ENCODE peak calls at places on chromosome 20, in ten cellular contexts. One of them, this sample, is unnamed.

GRCh38 chr20:40676870-40677269 is 12.2 kb downstream of the MAFB start:
- DNase-seq in activated CD4-positive, alpha-beta T cell treated with anti-CD3 and anti-CD28 coated beads, Interleukin-2, amount 50 U/mL, for 1 hour: no peak
- DNase-seq in PC-3: no peak
- DNase-seq in HT-29: no peak
- DNase-seq in prostate gland: no peak
- DNase-seq in amniotic stem cell: no peak
- DNase-seq in mucosa of gallbladder: no peak
- DNase-seq in A549: no peak
- DNase-seq in LoVo: no peak
- DNase-seq in SHP77: no peak
- DNase-seq in this sample: no peak

GRCh38 chr20:53884859-53885654 is 185.3 kb downstream of the BCAS1 start:
- DNase-seq in LoVo: no peak
- DNase-seq in mucosa of gallbladder: no peak
- DNase-seq in activated CD4-positive, alpha-beta T cell treated with anti-CD3 and anti-CD28 coated beads, Interleukin-2, amount 50 U/mL, for 1 hour: no peak
- DNase-seq in A549: no peak
- DNase-seq in HT-29: no peak
- DNase-seq in PC-3: peak
- DNase-seq in SHP77: no peak
- DNase-seq in amniotic stem cell: no peak
- DNase-seq in prostate gland: no peak
- DNase-seq in this sample: no peak

GRCh38 chr20:44008806-44009678 is 94.4 kb downstream of the TOX2 start:
- DNase-seq in prostate gland: no peak
- DNase-seq in SHP77: no peak
- DNase-seq in PC-3: peak
- DNase-seq in LoVo: peak
- DNase-seq in amniotic stem cell: no peak
- DNase-seq in A549: no peak
- DNase-seq in activated CD4-positive, alpha-beta T cell treated with anti-CD3 and anti-CD28 coated beads, Interleukin-2, amount 50 U/mL, for 1 hour: no peak
- DNase-seq in mucosa of gallbladder: no peak
- DNase-seq in HT-29: no peak
- DNase-seq in this sample: no peak

GRCh38 chr20:31716818-31717477 is 5.7 kb downstream of the BCL2L1 start:
- DNase-seq in activated CD4-positive, alpha-beta T cell treated with anti-CD3 and anti-CD28 coated beads, Interleukin-2, amount 50 U/mL, for 1 hour: no peak
- DNase-seq in LoVo: no peak
- DNase-seq in PC-3: no peak
- DNase-seq in prostate gland: no peak
- DNase-seq in A549: no peak
- DNase-seq in HT-29: no peak
- DNase-seq in mucosa of gallbladder: no peak
- DNase-seq in amniotic stem cell: no peak
- DNase-seq in SHP77: no peak
- DNase-seq in this sample: no peak

GRCh38 chr20:63212792-63213191 is 3.1 kb downstream of the YTHDF1 start:
- DNase-seq in PC-3: no peak
- DNase-seq in activated CD4-positive, alpha-beta T cell treated with anti-CD3 and anti-CD28 coated beads, Interleukin-2, amount 50 U/mL, for 1 hour: no peak
- DNase-seq in SHP77: no peak
- DNase-seq in LoVo: no peak
- DNase-seq in HT-29: no peak
- DNase-seq in A549: no peak
- DNase-seq in mucosa of gallbladder: no peak
- DNase-seq in prostate gland: no peak
- DNase-seq in amniotic stem cell: no peak
- DNase-seq in this sample: no peak

GRCh38 chr20:20491110-20491783 is 123.3 kb downstream of the INSM1 start:
- DNase-seq in LoVo: no peak
- DNase-seq in HT-29: no peak
- DNase-seq in PC-3: peak
- DNase-seq in prostate gland: no peak
- DNase-seq in amniotic stem cell: no peak
- DNase-seq in mucosa of gallbladder: no peak
- DNase-seq in activated CD4-positive, alpha-beta T cell treated with anti-CD3 and anti-CD28 coated beads, Interleukin-2, amount 50 U/mL, for 1 hour: no peak
- DNase-seq in A549: no peak
- DNase-seq in SHP77: no peak
- DNase-seq in this sample: no peak

GRCh38 chr20:49349678-49350077 is 71.8 kb upstream of the ZNFX1 start:
- DNase-seq in SHP77: no peak
- DNase-seq in amniotic stem cell: no peak
- DNase-seq in mucosa of gallbladder: no peak
- DNase-seq in LoVo: no peak
- DNase-seq in HT-29: no peak
- DNase-seq in A549: no peak
- DNase-seq in activated CD4-positive, alpha-beta T cell treated with anti-CD3 and anti-CD28 coated beads, Interleukin-2, amount 50 U/mL, for 1 hour: no peak
- DNase-seq in prostate gland: no peak
- DNase-seq in PC-3: no peak
- DNase-seq in this sample: no peak

GRCh38 chr20:25545171-25545570 is 40.2 kb downstream of the NINL start:
- DNase-seq in activated CD4-positive, alpha-beta T cell treated with anti-CD3 and anti-CD28 coated beads, Interleukin-2, amount 50 U/mL, for 1 hour: no peak
- DNase-seq in SHP77: no peak
- DNase-seq in HT-29: no peak
- DNase-seq in LoVo: no peak
- DNase-seq in PC-3: no peak
- DNase-seq in A549: no peak
- DNase-seq in amniotic stem cell: no peak
- DNase-seq in prostate gland: no peak
- DNase-seq in mucosa of gallbladder: no peak
- DNase-seq in this sample: no peak

GRCh38 chr20:57920971-57921370 is 211.2 kb upstream of the PMEPA1 start:
- DNase-seq in prostate gland: no peak
- DNase-seq in LoVo: no peak
- DNase-seq in HT-29: no peak
- DNase-seq in activated CD4-positive, alpha-beta T cell treated with anti-CD3 and anti-CD28 coated beads, Interleukin-2, amount 50 U/mL, for 1 hour: no peak
- DNase-seq in amniotic stem cell: no peak
- DNase-seq in A549: no peak
- DNase-seq in PC-3: no peak
- DNase-seq in mucosa of gallbladder: no peak
- DNase-seq in SHP77: no peak
- DNase-seq in this sample: no peak

GRCh38 chr20:62740286-62741141 is 31.9 kb downstream of the NTSR1 start:
- DNase-seq in HT-29: peak
- DNase-seq in activated CD4-positive, alpha-beta T cell treated with anti-CD3 and anti-CD28 coated beads, Interleukin-2, amount 50 U/mL, for 1 hour: peak
- DNase-seq in amniotic stem cell: peak
- DNase-seq in prostate gland: no peak
- DNase-seq in mucosa of gallbladder: peak
- DNase-seq in PC-3: peak
- DNase-seq in A549: peak
- DNase-seq in LoVo: peak
- DNase-seq in SHP77: no peak
- DNase-seq in this sample: peak

GRCh38 chr20:53895385-53895755 is 175.0 kb downstream of the BCAS1 start:
- DNase-seq in prostate gland: no peak
- DNase-seq in amniotic stem cell: no peak
- DNase-seq in activated CD4-positive, alpha-beta T cell treated with anti-CD3 and anti-CD28 coated beads, Interleukin-2, amount 50 U/mL, for 1 hour: no peak
- DNase-seq in PC-3: no peak
- DNase-seq in mucosa of gallbladder: no peak
- DNase-seq in HT-29: no peak
- DNase-seq in SHP77: no peak
- DNase-seq in A549: no peak
- DNase-seq in LoVo: no peak
- DNase-seq in this sample: no peak

GRCh38 chr20:62557425-62557824 is 81.6 kb upstream of the GATA5 start:
- DNase-seq in HT-29: peak
- DNase-seq in mucosa of gallbladder: no peak
- DNase-seq in PC-3: peak
- DNase-seq in LoVo: peak
- DNase-seq in SHP77: no peak
- DNase-seq in amniotic stem cell: no peak
- DNase-seq in prostate gland: no peak
- DNase-seq in activated CD4-positive, alpha-beta T cell treated with anti-CD3 and anti-CD28 coated beads, Interleukin-2, amount 50 U/mL, for 1 hour: no peak
- DNase-seq in A549: no peak
- DNase-seq in this sample: no peak

GRCh38 chr20:4243071-4243470 is 227.7 kb upstream of the RNF24 start:
- DNase-seq in HT-29: no peak
- DNase-seq in amniotic stem cell: no peak
- DNase-seq in PC-3: no peak
- DNase-seq in prostate gland: no peak
- DNase-seq in LoVo: no peak
- DNase-seq in A549: no peak
- DNase-seq in mucosa of gallbladder: no peak
- DNase-seq in SHP77: no peak
- DNase-seq in activated CD4-positive, alpha-beta T cell treated with anti-CD3 and anti-CD28 coated beads, Interleukin-2, amount 50 U/mL, for 1 hour: no peak
- DNase-seq in this sample: peak

GRCh38 chr20:14374191-14374590 is 36.8 kb upstream of the FLRT3 start:
- DNase-seq in prostate gland: no peak
- DNase-seq in mucosa of gallbladder: no peak
- DNase-seq in A549: no peak
- DNase-seq in SHP77: no peak
- DNase-seq in amniotic stem cell: no peak
- DNase-seq in activated CD4-positive, alpha-beta T cell treated with anti-CD3 and anti-CD28 coated beads, Interleukin-2, amount 50 U/mL, for 1 hour: no peak
- DNase-seq in PC-3: no peak
- DNase-seq in HT-29: no peak
- DNase-seq in LoVo: no peak
- DNase-seq in this sample: no peak

GRCh38 chr20:4850960-4851359 is 129.3 kb downstream of the PRND start:
- DNase-seq in A549: no peak
- DNase-seq in prostate gland: no peak
- DNase-seq in amniotic stem cell: no peak
- DNase-seq in LoVo: no peak
- DNase-seq in HT-29: no peak
- DNase-seq in mucosa of gallbladder: no peak
- DNase-seq in PC-3: no peak
- DNase-seq in activated CD4-positive, alpha-beta T cell treated with anti-CD3 and anti-CD28 coated beads, Interleukin-2, amount 50 U/mL, for 1 hour: no peak
- DNase-seq in SHP77: no peak
- DNase-seq in this sample: no peak

GRCh38 chr20:58691773-58692578 is 624 bp upstream of the NPEPL1 start:
- DNase-seq in SHP77: no peak
- DNase-seq in HT-29: no peak
- DNase-seq in mucosa of gallbladder: peak
- DNase-seq in LoVo: no peak
- DNase-seq in prostate gland: no peak
- DNase-seq in activated CD4-positive, alpha-beta T cell treated with anti-CD3 and anti-CD28 coated beads, Interleukin-2, amount 50 U/mL, for 1 hour: no peak
- DNase-seq in amniotic stem cell: no peak
- DNase-seq in PC-3: no peak
- DNase-seq in A549: no peak
- DNase-seq in this sample: no peak

GRCh38 chr20:37922016-37922415 is 19.1 kb downstream of the VSTM2L start:
- DNase-seq in activated CD4-positive, alpha-beta T cell treated with anti-CD3 and anti-CD28 coated beads, Interleukin-2, amount 50 U/mL, for 1 hour: no peak
- DNase-seq in mucosa of gallbladder: no peak
- DNase-seq in A549: no peak
- DNase-seq in LoVo: no peak
- DNase-seq in amniotic stem cell: no peak
- DNase-seq in prostate gland: no peak
- DNase-seq in HT-29: no peak
- DNase-seq in SHP77: no peak
- DNase-seq in PC-3: no peak
- DNase-seq in this sample: no peak

GRCh38 chr20:22615425-22615824 is 31.1 kb upstream of the FOXA2 start:
- DNase-seq in amniotic stem cell: no peak
- DNase-seq in PC-3: no peak
- DNase-seq in LoVo: no peak
- DNase-seq in HT-29: no peak
- DNase-seq in A549: no peak
- DNase-seq in activated CD4-positive, alpha-beta T cell treated with anti-CD3 and anti-CD28 coated beads, Interleukin-2, amount 50 U/mL, for 1 hour: no peak
- DNase-seq in prostate gland: no peak
- DNase-seq in SHP77: no peak
- DNase-seq in mucosa of gallbladder: no peak
- DNase-seq in this sample: no peak

GRCh38 chr20:46671866-46672542 is 17.2 kb downstream of the TP53RK start:
- DNase-seq in mucosa of gallbladder: no peak
- DNase-seq in prostate gland: no peak
- DNase-seq in activated CD4-positive, alpha-beta T cell treated with anti-CD3 and anti-CD28 coated beads, Interleukin-2, amount 50 U/mL, for 1 hour: no peak
- DNase-seq in SHP77: no peak
- DNase-seq in PC-3: no peak
- DNase-seq in amniotic stem cell: no peak
- DNase-seq in LoVo: no peak
- DNase-seq in HT-29: no peak
- DNase-seq in A549: no peak
- DNase-seq in this sample: no peak

GRCh38 chr20:63084563-63084927 is 77.8 kb upstream of the BHLHE23 start:
- DNase-seq in amniotic stem cell: no peak
- DNase-seq in mucosa of gallbladder: no peak
- DNase-seq in A549: no peak
- DNase-seq in SHP77: no peak
- DNase-seq in activated CD4-positive, alpha-beta T cell treated with anti-CD3 and anti-CD28 coated beads, Interleukin-2, amount 50 U/mL, for 1 hour: no peak
- DNase-seq in HT-29: no peak
- DNase-seq in prostate gland: no peak
- DNase-seq in PC-3: no peak
- DNase-seq in LoVo: no peak
- DNase-seq in this sample: no peak

GRCh38 chr20:19120569-19120968 is 91.9 kb upstream of the SLC24A3 start:
- DNase-seq in SHP77: no peak
- DNase-seq in HT-29: no peak
- DNase-seq in activated CD4-positive, alpha-beta T cell treated with anti-CD3 and anti-CD28 coated beads, Interleukin-2, amount 50 U/mL, for 1 hour: no peak
- DNase-seq in prostate gland: peak
- DNase-seq in mucosa of gallbladder: no peak
- DNase-seq in amniotic stem cell: no peak
- DNase-seq in PC-3: peak
- DNase-seq in A549: no peak
- DNase-seq in LoVo: no peak
- DNase-seq in this sample: no peak

GRCh38 chr20:31987744-31988143 is 19.8 kb downstream of the XKR7 start:
- DNase-seq in amniotic stem cell: no peak
- DNase-seq in SHP77: no peak
- DNase-seq in PC-3: peak
- DNase-seq in A549: peak
- DNase-seq in prostate gland: no peak
- DNase-seq in activated CD4-positive, alpha-beta T cell treated with anti-CD3 and anti-CD28 coated beads, Interleukin-2, amount 50 U/mL, for 1 hour: no peak
- DNase-seq in mucosa of gallbladder: no peak
- DNase-seq in LoVo: no peak
- DNase-seq in HT-29: peak
- DNase-seq in this sample: peak